ENCODE peak calls at places on chromosomes 12 and 14, in eight cellular contexts. A is epithelial cell of esophagus, T is fibroblast of mammary gland, J is A549, H is body of pancreas, Y is AG10803, V is K562, I is astrocyte of the cerebellum. P is an unnamed sample.
A peak's percentile ranks its signal among the peaks of the same experiment; 100 is the strongest.

GRCh38 chr14:73644531-73645247 is at the start of gene DNAL1:
- DNase-seq in H (peak; percentile 92), A (peak; percentile 84), I (peak; percentile 63), J (peak; percentile 95), T (peak; percentile 87), Y (peak; percentile 86), V (peak; percentile 93), P (peak; percentile 89)

GRCh38 chr12:14989790-14990189 is 16.9 kb downstream of the PDE6H start:
- DNase-seq in T (no peak), J (no peak), A (no peak), I (no peak), V (no peak), H (no peak), Y (no peak), P (no peak)

GRCh38 chr14:95910628-95911027 is 34.0 kb downstream of the TUNAR start:
- DNase-seq in H (no peak), J (no peak), T (no peak), V (no peak), A (no peak), I (no peak), Y (no peak), P (no peak)

GRCh38 chr14:53306267-53306721 is 153.2 kb upstream of the DDHD1 start:
- DNase-seq in I (peak; percentile 93), T (peak; percentile 67), Y (peak; percentile 42), A (peak; percentile 60), J (peak; percentile 47), V (peak; percentile 30), H (peak; percentile 49), P (peak; percentile 69)

GRCh38 chr12:65886996-65887395 is 62.7 kb downstream of the HMGA2 start:
- DNase-seq in I (no peak), Y (peak; percentile 25), T (no peak), V (no peak), A (peak; percentile 34), J (no peak), H (no peak), P (peak; percentile 54)

GRCh38 chr12:8912910-8913309 is 1.4 kb upstream of the PHC1 start:
- DNase-seq in T (peak; percentile 5), Y (no peak), V (peak; percentile 16), A (peak; percentile 80), I (no peak), J (peak; percentile 36), H (peak; percentile 14), P (no peak)

GRCh38 chr12:62205348-62205747 is 54.9 kb upstream of the USP15 start:
- DNase-seq in Y (no peak), H (no peak), A (no peak), V (no peak), J (no peak), T (no peak), I (no peak), P (no peak)

GRCh38 chr12:46373303-46374182 is 970 bp upstream of the SLC38A2 start:
- DNase-seq in A (peak; percentile 52), J (peak; percentile 68), V (peak; percentile 64), I (no peak), Y (no peak), H (peak; percentile 53), T (no peak), P (peak; percentile 76)

GRCh38 chr14:36174767-36175424 is 1.6 kb downstream of the PTCSC3 start:
- DNase-seq in H (no peak), J (no peak), T (no peak), A (no peak), V (no peak), Y (no peak), I (no peak), P (no peak)

GRCh38 chr12:120130011-120130410 is 13.5 kb upstream of the RAB35 start:
- DNase-seq in H (no peak), I (no peak), V (no peak), Y (no peak), A (no peak), J (no peak), T (no peak), P (no peak)

GRCh38 chr14:23285530-23286019 is 357 bp downstream of the HOMEZ start:
- DNase-seq in J (peak; percentile 25), Y (no peak), H (no peak), T (no peak), V (peak; percentile 57), A (no peak), I (no peak), P (no peak)

GRCh38 chr12:91053951-91054715 is 3.7 kb downstream of the KERA start:
- DNase-seq in Y (peak; percentile 94), J (no peak), A (peak; percentile 9), T (peak; percentile 88), H (peak; percentile 13), V (no peak), I (peak; percentile 91), P (peak; percentile 73)

GRCh38 chr12:13443498-13443897 is 247.0 kb downstream of the EMP1 start:
- DNase-seq in A (no peak), J (no peak), H (no peak), I (no peak), Y (no peak), T (no peak), V (no peak), P (no peak)

GRCh38 chr14:64993263-64993662 is 6.6 kb downstream of the FNTB start:
- DNase-seq in Y (no peak), J (no peak), T (no peak), H (no peak), V (no peak), I (no peak), A (no peak), P (peak; percentile 33)

GRCh38 chr14:53955671-53956426 is 776 bp downstream of the BMP4 start:
- DNase-seq in Y (no peak), H (no peak), J (no peak), A (peak; percentile 27), V (no peak), I (no peak), T (no peak), P (peak; percentile 40)

GRCh38 chr12:89253483-89253882 is 98.8 kb downstream of the DUSP6 start:
- DNase-seq in T (no peak), J (no peak), Y (no peak), A (no peak), I (no peak), H (no peak), V (no peak), P (no peak)

GRCh38 chr12:59113831-59114273 is 193.5 kb upstream of the LRIG3 start:
- DNase-seq in V (peak; percentile 67), J (peak; percentile 43), H (peak; percentile 82), A (peak; percentile 85), Y (peak; percentile 86), T (peak; percentile 85), I (peak; percentile 75), P (peak; percentile 86)

GRCh38 chr12:40351976-40352375 is 127.2 kb downstream of the LRRK2 start:
- DNase-seq in A (peak; percentile 41), Y (no peak), I (no peak), H (no peak), T (no peak), J (no peak), V (no peak), P (no peak)

GRCh38 chr12:122834229-122834920 is 882 bp upstream of the HIP1R start:
- DNase-seq in J (peak; percentile 82), A (peak; percentile 50), H (peak; percentile 48), I (no peak), T (peak; percentile 58), V (peak; percentile 43), Y (peak; percentile 36), P (peak; percentile 48)

GRCh38 chr12:50620050-50620974 is 115.5 kb downstream of the DIP2B start:
- DNase-seq in H (no peak), T (peak; percentile 88), I (peak; percentile 72), J (no peak), A (peak; percentile 93), V (no peak), Y (peak; percentile 90), P (peak; percentile 92)

GRCh38 chr12:109131522-109132050 is 15.2 kb downstream of the ACACB start:
- DNase-seq in Y (peak; percentile 60), V (no peak), H (peak; percentile 56), J (no peak), A (no peak), T (no peak), I (no peak), P (no peak)
- H3K4me3 ChIP-seq in Y (no peak overlapping the region), V (no peak overlapping the region), H (no peak overlapping the region), J (no peak overlapping the region), A (no peak overlapping the region), T (no peak overlapping the region), I (no peak overlapping the region), P (no peak overlapping the region)

GRCh38 chr14:105187935-105188524 is 6.9 kb upstream of the NUDT14 start:
- DNase-seq in V (no peak), T (no peak), Y (no peak), J (no peak), H (peak; percentile 70), I (no peak), A (no peak), P (no peak)
- TF ChIP-seq CTCF in V (peak; percentile 9), T (no peak), Y (no peak), J (no peak), H (peak; percentile 67), I (no peak), A (no peak), P (no peak)

GRCh38 chr12:110641512-110641911 is 27.6 kb downstream of the TCTN1 start:
- DNase-seq in Y (no peak), J (no peak), V (peak; percentile 65), T (peak; percentile 17), H (no peak), I (no peak), A (no peak), P (peak; percentile 20)

GRCh38 chr12:110640275-110641025 is 26.5 kb downstream of the TCTN1 start:
- DNase-seq in T (no peak), Y (no peak), J (no peak), V (no peak), A (no peak), I (no peak), H (no peak), P (no peak)

GRCh38 chr12:110638792-110639191 is 24.9 kb downstream of the TCTN1 start:
- DNase-seq in A (no peak), V (no peak), J (no peak), T (peak; percentile 5), I (no peak), H (no peak), Y (no peak), P (no peak)

GRCh38 chr12:110637869-110638441 is 24.0 kb downstream of the TCTN1 start:
- DNase-seq in V (no peak), J (no peak), I (no peak), A (no peak), H (no peak), Y (no peak), T (peak; percentile 4), P (no peak)

GRCh38 chr12:110639336-110640178 is 25.6 kb downstream of the TCTN1 start:
- DNase-seq in I (peak; percentile 34), A (peak; percentile 41), V (peak; percentile 31), T (peak; percentile 74), H (no peak), Y (peak; percentile 63), J (no peak), P (peak; percentile 73)
- H3K4me3 ChIP-seq in I (no peak overlapping the region), A (no peak overlapping the region), V (no peak overlapping the region), T (no peak overlapping the region), H (no peak overlapping the region), Y (no peak overlapping the region), J (no peak overlapping the region), P (no peak overlapping the region)

GRCh38 chr12:100493371-100494012 is 19.8 kb downstream of the NR1H4 start:
- DNase-seq in I (no peak), H (no peak), V (no peak), Y (no peak), A (peak; percentile 7), T (peak; percentile 35), J (no peak), P (no peak)
- TF ChIP-seq CTCF in I (no peak), H (no peak), V (no peak), Y (no peak), A (no peak), T (no peak), J (no peak), P (no peak)